ENCODE peak calls at places on chromosome 16, in nine cellular contexts. K is A549; Y is neuronal stem cell; B is GOT3; J is hippocampal formation; X is SHP77; U is effector CD4-positive, alpha-beta T cell; Z is ascending aorta; D is midbrain. R is an unnamed sample.

GRCh38 chr16:4273858-4274291 is 1.1 kb upstream of the TFAP4 start:
- DNase-seq in Y (peak), Z (no peak), D (no peak), U (peak), B (no peak), J (no peak), X (peak), K (peak), R (no peak)

GRCh38 chr16:15553313-15554088 is 89.5 kb downstream of the MARF1 start:
- DNase-seq in U (no peak), K (no peak), Y (no peak), J (no peak), B (no peak), X (no peak), D (no peak), Z (no peak), R (no peak)

GRCh38 chr16:86490859-86491642 is 19.3 kb upstream of the FOXF1 start:
- DNase-seq in U (no peak), K (no peak), Y (no peak), Z (no peak), B (no peak), J (no peak), X (no peak), D (peak), R (no peak)

GRCh38 chr16:84367750-84368320 is 503 bp upstream of the ATP2C2 start:
- DNase-seq in K (no peak), B (no peak), Y (no peak), Z (no peak), J (no peak), X (no peak), U (no peak), D (no peak), R (no peak)

GRCh38 chr16:88532434-88533241 is 37.6 kb upstream of the ZC3H18 start:
- DNase-seq in Z (no peak), K (no peak), U (no peak), X (no peak), B (no peak), D (no peak), Y (no peak), J (no peak), R (no peak)

GRCh38 chr16:58442547-58442946 is 50.3 kb downstream of the GINS3 start:
- DNase-seq in X (no peak), K (no peak), D (no peak), B (no peak), J (no peak), U (no peak), Y (no peak), Z (no peak), R (no peak)

GRCh38 chr16:65788434-65789147 is 577.9 kb upstream of the CDH5 start:
- DNase-seq in Z (no peak), U (no peak), Y (no peak), K (no peak), D (no peak), J (no peak), X (no peak), B (no peak), R (no peak)

GRCh38 chr16:66976746-66977145 is 11.6 kb upstream of the CES4A start:
- DNase-seq in D (no peak), Y (no peak), U (no peak), X (no peak), Z (no peak), K (no peak), B (no peak), J (no peak), R (no peak)

GRCh38 chr16:84065536-84066132 is 23.0 kb upstream of the SLC38A8 start:
- DNase-seq in J (peak), U (no peak), K (peak), Y (no peak), X (peak), D (peak), B (no peak), Z (no peak), R (peak)

GRCh38 chr16:67394271-67395104 is 1.2 kb upstream of the TPPP3 start:
- DNase-seq in Y (peak), X (no peak), J (no peak), Z (no peak), B (no peak), U (no peak), D (no peak), K (no peak), R (no peak)

GRCh38 chr16:85129846-85130706 is 17.8 kb upstream of the CIBAR2 start:
- DNase-seq in D (peak), J (no peak), Z (no peak), K (no peak), X (no peak), Y (no peak), B (no peak), U (no peak), R (no peak)